ENCODE peak calls at places on chromosome 7, in seven cellular contexts. Q is HAP-1, H is fibroblast of lung, P is heart right ventricle, C is pancreas, W is nephron progenitor cell, Z is immature natural killer cell. S is an unnamed sample.

GRCh38 chr7:15854841-15855576 is 168.5 kb upstream of the MEOX2 start:
- DNase-seq in W (no peak), Q (no peak), P (no peak), H (no peak), Z (no peak), C (no peak), S (no peak)

GRCh38 chr7:77770316-77770715 is 27.9 kb downstream of the TMEM60 start:
- DNase-seq in Z (no peak), H (no peak), Q (no peak), W (no peak), P (no peak), C (no peak), S (no peak)

GRCh38 chr7:47956220-47956619 is 8.0 kb upstream of the PKD1L1 start:
- DNase-seq in P (no peak), W (no peak), C (no peak), H (no peak), Q (no peak), Z (no peak), S (no peak)

GRCh38 chr7:75989084-75989725 is 5.2 kb downstream of the TMEM120A start:
- DNase-seq in C (peak; percentile 90), Z (no peak), H (no peak), W (no peak), Q (no peak), P (peak; percentile 82), S (peak; percentile 87)

GRCh38 chr7:107959527-107959898 is 43.4 kb downstream of the LAMB1 start:
- DNase-seq in Z (no peak), H (no peak), W (no peak), P (no peak), C (no peak), Q (peak; percentile 39), S (no peak)

GRCh38 chr7:12721286-12721830 is 33.9 kb downstream of the ARL4A start:
- DNase-seq in H (no peak), C (no peak), Q (no peak), W (no peak), P (no peak), Z (no peak), S (no peak)

GRCh38 chr7:20440472-20441105 is 109.9 kb downstream of the ITGB8 start:
- DNase-seq in W (peak; percentile 44), C (peak; percentile 53), Z (no peak), H (peak; percentile 72), Q (peak; percentile 11), P (no peak), S (no peak)

GRCh38 chr7:140989068-140989467 is 25.7 kb downstream of the MRPS33 start:
- DNase-seq in W (no peak), P (no peak), Z (no peak), Q (no peak), C (no peak), H (no peak), S (no peak)

GRCh38 chr7:155669717-155670505 is 25.4 kb downstream of the RBM33 start:
- DNase-seq in C (no peak), P (no peak), Q (no peak), Z (no peak), W (no peak), H (peak; percentile 42), S (no peak)

GRCh38 chr7:75650671-75651070 is 88.1 kb downstream of the HIP1 start:
- DNase-seq in W (no peak), C (no peak), Q (no peak), Z (no peak), H (no peak), P (peak; percentile 61), S (no peak)

GRCh38 chr7:95102662-95103061 is 195.3 kb downstream of the PPP1R9A start:
- DNase-seq in P (no peak), C (no peak), Z (no peak), Q (no peak), H (no peak), W (no peak), S (no peak)

GRCh38 chr7:31488562-31489203 is 25.2 kb upstream of the ITPRID1 start:
- DNase-seq in W (peak; percentile 50), H (peak; percentile 20), Z (no peak), Q (peak; percentile 59), P (peak; percentile 6), C (no peak), S (peak; percentile 74)

GRCh38 chr7:51316666-51317581 is at the start of gene COBL:
- DNase-seq in C (peak; percentile 86), P (peak; percentile 26), W (peak; percentile 72), Z (no peak), H (no peak), Q (no peak), S (no peak)

GRCh38 chr7:12300415-12300814 is 89.3 kb downstream of the TMEM106B start:
- DNase-seq in H (no peak), Q (no peak), W (no peak), C (no peak), Z (no peak), P (no peak), S (no peak)